ENCODE peak calls at places on chromosomes 2 and 18, in five cellular contexts. L is cardiac muscle cell, O is T-helper 1 cell, Y is NAMALWA, F is NCI-H1105 treated with DMSO at 0.1 percent for 48 hours. I is an unnamed sample.

GRCh38 chr2:151823651-151824050 is 4.6 kb downstream of the ARL5A start:
- DNase-seq in F (no peak), Y (no peak), O (no peak), L (no peak), I (no peak)

GRCh38 chr18:79424880-79425572 is 29.3 kb downstream of the NFATC1 start:
- DNase-seq in F (no peak), L (no peak), O (no peak), Y (no peak), I (no peak)

GRCh38 chr2:239555566-239555895 is 154.7 kb upstream of the HDAC4 start:
- DNase-seq in F (no peak), L (no peak), O (no peak), Y (no peak), I (no peak)

GRCh38 chr2:74835831-74836674 is 2.1 kb downstream of the HK2 start:
- DNase-seq in F (peak), L (peak), Y (peak), O (no peak), I (no peak)

GRCh38 chr2:58731488-58731869 is 490.4 kb upstream of the FANCL start:
- DNase-seq in L (no peak), Y (no peak), F (no peak), O (no peak), I (no peak)

GRCh38 chr2:231922311-231922710 is 3.9 kb downstream of the NPPC start:
- DNase-seq in L (no peak), F (no peak), O (no peak), Y (no peak), I (no peak)

GRCh38 chr2:157184161-157184910 is 73.2 kb upstream of the GALNT5 start:
- DNase-seq in Y (no peak), L (no peak), O (no peak), F (no peak), I (no peak)

GRCh38 chr2:72984172-72984671 is 66.9 kb downstream of the EMX1 start:
- DNase-seq in L (peak), F (no peak), Y (no peak), O (no peak), I (no peak)

GRCh38 chr2:241811209-241811951 is 2.4 kb downstream of the NEU4 start:
- DNase-seq in L (no peak), F (no peak), O (no peak), Y (no peak), I (no peak)

GRCh38 chr2:167212054-167212648 is 323.9 kb downstream of the XIRP2 start:
- DNase-seq in O (no peak), L (peak), F (peak), Y (peak), I (peak)

GRCh38 chr2:146940016-146940685 is 904.7 kb upstream of the ACVR2A start:
- DNase-seq in O (no peak), F (no peak), L (peak), Y (no peak), I (no peak)

GRCh38 chr18:69557246-69557781 is 156.6 kb downstream of the DOK6 start:
- DNase-seq in F (peak), O (no peak), Y (no peak), L (no peak), I (no peak)

GRCh38 chr2:176085861-176086771 is 2.4 kb upstream of the EVX2 start:
- DNase-seq in L (peak), O (no peak), Y (peak), F (no peak), I (no peak)

GRCh38 chr2:73291093-73291460 is 2.3 kb downstream of the EGR4 start:
- DNase-seq in L (peak), Y (no peak), O (no peak), F (no peak), I (peak)

GRCh38 chr2:199810422-199811250 is 40.4 kb downstream of the FTCDNL1 start:
- DNase-seq in Y (no peak), L (peak), F (no peak), O (no peak), I (no peak)

GRCh38 chr2:151287513-151288250 is 1.8 kb downstream of the NMI start:
- DNase-seq in Y (no peak), F (no peak), L (no peak), O (no peak), I (no peak)

GRCh38 chr2:100292022-100292580 is 30.2 kb downstream of the LONRF2 start:
- DNase-seq in F (no peak), O (no peak), L (peak), Y (peak), I (no peak)

GRCh38 chr2:138029238-138029637 is 65.0 kb downstream of the HNMT start:
- DNase-seq in O (no peak), Y (no peak), L (peak), F (no peak), I (no peak)

I was measured in CD8-positive, alpha-beta memory T cell.